ENCODE peak calls at places on chromosomes 7 and 10, in seven cellular contexts. T, P, N, Z, F, I and L are unnamed samples.

GRCh38 chr10:78203915-78204818 is 170.5 kb downstream of the RPS24 start:
- DNase-seq in T (no peak), P (no peak), N (no peak), Z (no peak), F (peak; percentile 66), I (peak; percentile 90), L (no peak)

GRCh38 chr10:86068532-86069337 is 297.9 kb downstream of the GRID1 start:
- DNase-seq in T (no peak), P (peak; percentile 57), N (no peak), Z (no peak), F (no peak), I (no peak), L (no peak)

GRCh38 chr7:26091933-26092332 is 60.1 kb upstream of the NFE2L3 start:
- DNase-seq in T (no peak), P (no peak), N (no peak), Z (no peak), F (no peak), I (peak; percentile 66), L (peak; percentile 26)

GRCh38 chr10:122555431-122555830 is 5.1 kb upstream of the DMBT1 start:
- DNase-seq in T (no peak), P (no peak), N (no peak), Z (no peak), F (no peak), I (no peak), L (no peak)

GRCh38 chr7:49670991-49671390 is 102.4 kb upstream of the VWC2 start:
- DNase-seq in T (no peak), P (no peak), N (no peak), Z (no peak), F (no peak), I (peak; percentile 13), L (no peak)

GRCh38 chr7:124575181-124575580 is 190.4 kb downstream of the GPR37 start:
- DNase-seq in T (no peak), P (no peak), N (no peak), Z (no peak), F (no peak), I (no peak), L (no peak)

GRCh38 chr7:28725911-28726310 is 232.2 kb downstream of the TRIL start:
- DNase-seq in T (no peak), P (no peak), N (no peak), Z (no peak), F (no peak), I (no peak), L (no peak)

GRCh38 chr7:44977956-44978355 is 859 bp downstream of the MYO1G start:
- DNase-seq in T (no peak), P (no peak), N (no peak), Z (no peak), F (peak; percentile 46), I (peak; percentile 82), L (peak; percentile 39)

GRCh38 chr7:80711521-80711920 is 73.1 kb downstream of the CD36 start:
- DNase-seq in T (no peak), P (no peak), N (no peak), Z (no peak), F (no peak), I (no peak), L (no peak)

GRCh38 chr10:97355571-97355975 is 21.0 kb upstream of the FRAT2 start:
- DNase-seq in T (no peak), P (no peak), N (no peak), Z (no peak), F (no peak), I (peak; percentile 26), L (peak; percentile 35)

GRCh38 chr10:13560597-13560996 is 26.2 kb upstream of the PRPF18 start:
- DNase-seq in T (no peak), P (no peak), N (no peak), Z (no peak), F (no peak), I (no peak), L (no peak)

GRCh38 chr7:35286986-35287385 is 33.1 kb upstream of the TBX20 start:
- DNase-seq in T (no peak), P (no peak), N (no peak), Z (no peak), F (no peak), I (no peak), L (no peak)

GRCh38 chr10:116888380-116889055 is 39.2 kb downstream of the ENO4 start:
- DNase-seq in T (peak; percentile 49), P (no peak), N (no peak), Z (no peak), F (peak; percentile 55), I (no peak), L (no peak)

GRCh38 chr10:124696446-124697392 is 47.5 kb downstream of the FAM53B start:
- DNase-seq in T (no peak), P (no peak), N (no peak), Z (no peak), F (peak; percentile 12), I (no peak), L (peak; percentile 59)

GRCh38 chr7:79241288-79242055 is 212.0 kb downstream of the MAGI2 start:
- DNase-seq in T (no peak), P (no peak), N (no peak), Z (no peak), F (no peak), I (no peak), L (no peak)

GRCh38 chr7:151246161-151247015 is 2.1 kb downstream of the SMARCD3 start:
- DNase-seq in T (no peak), P (no peak), N (no peak), Z (no peak), F (no peak), I (no peak), L (no peak)

GRCh38 chr10:3295501-3296005 is 123.0 kb upstream of the PITRM1 start:
- DNase-seq in T (no peak), P (peak; percentile 59), N (no peak), Z (no peak), F (no peak), I (no peak), L (no peak)

GRCh38 chr7:40162516-40162915 is 27.7 kb downstream of the SUGCT start:
- DNase-seq in T (no peak), P (no peak), N (no peak), Z (no peak), F (no peak), I (no peak), L (no peak)

GRCh38 chr7:114856625-114857024 is 65.3 kb upstream of the MDFIC start:
- DNase-seq in T (no peak), P (no peak), N (no peak), Z (no peak), F (no peak), I (no peak), L (no peak)

GRCh38 chr10:60828489-60828852 is 50.2 kb downstream of the CDK1 start:
- DNase-seq in T (no peak), P (no peak), N (no peak), Z (no peak), F (no peak), I (no peak), L (no peak)

GRCh38 chr10:69425513-69426298 is 9.0 kb upstream of the TACR2 start:
- DNase-seq in T (no peak), P (no peak), N (no peak), Z (no peak), F (no peak), I (no peak), L (peak; percentile 59)

GRCh38 chr10:1097436-1097835 is 41.3 kb downstream of the WDR37 start:
- DNase-seq in T (no peak), P (no peak), N (no peak), Z (no peak), F (no peak), I (no peak), L (no peak)

GRCh38 chr7:106767073-106767472 is 98.0 kb upstream of the PIK3CG start:
- DNase-seq in T (no peak), P (no peak), N (no peak), Z (no peak), F (no peak), I (peak; percentile 23), L (no peak)

GRCh38 chr10:51569467-51569866 is 129.9 kb downstream of the CSTF2T start:
- DNase-seq in T (no peak), P (no peak), N (no peak), Z (no peak), F (no peak), I (no peak), L (no peak)

GRCh38 chr7:27916372-27916771 is 176.4 kb downstream of the TAX1BP1 start:
- DNase-seq in T (no peak), P (no peak), N (no peak), Z (no peak), F (no peak), I (no peak), L (no peak)

GRCh38 chr7:48637382-48637781 is 287.0 kb upstream of the CDC14C start:
- DNase-seq in T (no peak), P (no peak), N (no peak), Z (no peak), F (no peak), I (no peak), L (no peak)

GRCh38 chr7:74026406-74027123 is 1.4 kb upstream of the ELN start:
- DNase-seq in T (peak; percentile 86), P (peak; percentile 93), N (peak; percentile 28), Z (peak; percentile 12), F (peak; percentile 84), I (peak; percentile 77), L (peak; percentile 74)

GRCh38 chr7:30222519-30223213 is 61.7 kb upstream of the ZNRF2 start:
- DNase-seq in T (no peak), P (peak; percentile 65), N (no peak), Z (no peak), F (no peak), I (peak; percentile 41), L (no peak)

GRCh38 chr10:29443745-29444523 is 155.1 kb downstream of the LYZL1 start:
- DNase-seq in T (no peak), P (no peak), N (no peak), Z (no peak), F (no peak), I (peak; percentile 25), L (no peak)

GRCh38 chr10:43942096-43942885 is 293.6 kb upstream of the ZNF32 start:
- DNase-seq in T (peak; percentile 29), P (peak; percentile 73), N (no peak), Z (no peak), F (no peak), I (no peak), L (peak; percentile 14)

GRCh38 chr10:113329121-113329596 is 223.7 kb upstream of the HABP2 start:
- DNase-seq in T (no peak), P (no peak), N (no peak), Z (no peak), F (no peak), I (no peak), L (no peak)

GRCh38 chr7:44101304-44101965 is 2.7 kb upstream of the AEBP1 start:
- DNase-seq in T (no peak), P (no peak), N (no peak), Z (no peak), F (no peak), I (no peak), L (no peak)